ENCODE peak calls at places on chromosomes 4 and X, in four cellular contexts. N is mesothelial cell of epicardium, P is stomach, Q is left ventricle myocardium inferior. Z is an unnamed sample.
A peak's percentile ranks its signal among the peaks of the same experiment; 100 is the strongest.

GRCh38 chr4:100742045-100742444 is 224.2 kb upstream of the EMCN start:
- DNase-seq in P (no peak), N (no peak), Q (no peak), Z (no peak)

GRCh38 chr4:186570193-186570996 is 15.0 kb upstream of the MTNR1A start:
- DNase-seq in P (peak; percentile 50), N (no peak), Q (no peak), Z (no peak)

GRCh38 chr4:92636038-92636825 is 332.5 kb downstream of the GRID2 start:
- DNase-seq in Q (no peak), N (no peak), P (no peak), Z (no peak)

GRCh38 chr4:69214716-69215115 is at the start of gene UGT2B11:
- DNase-seq in N (no peak), P (no peak), Q (no peak), Z (no peak)

GRCh38 chrX:108763559-108763958 is 27.2 kb upstream of the IRS4 start:
- DNase-seq in P (no peak), Q (no peak), N (no peak), Z (no peak)

GRCh38 chr4:15495621-15496020 is 25.9 kb downstream of the CC2D2A start:
- DNase-seq in N (no peak), Q (no peak), P (no peak), Z (no peak)

GRCh38 chr4:1797861-1798529 is 4.9 kb downstream of the FGFR3 start:
- DNase-seq in N (no peak), Q (no peak), P (no peak), Z (no peak)

GRCh38 chrX:138875472-138875871 is 164.0 kb upstream of the FGF13 start:
- DNase-seq in Q (no peak), P (no peak), N (no peak), Z (no peak)

GRCh38 chr4:186472948-186473347 is 82.4 kb downstream of the MTNR1A start:
- DNase-seq in Q (no peak), P (no peak), N (no peak), Z (no peak)

GRCh38 chr4:6563935-6564645 is 10.9 kb upstream of the MAN2B2 start:
- DNase-seq in Q (no peak), P (no peak), N (no peak), Z (no peak)

GRCh38 chrX:77342028-77342427 is 105.2 kb upstream of the FGF16 start:
- DNase-seq in N (no peak), Q (no peak), P (no peak), Z (no peak)

GRCh38 chr4:98687876-98688275 is 29.5 kb upstream of the TSPAN5 start:
- DNase-seq in P (no peak), Q (no peak), N (no peak), Z (no peak)

GRCh38 chrX:49155900-49156837 is 6.4 kb upstream of the MAGIX start:
- DNase-seq in P (peak; percentile 91), N (peak; percentile 66), Q (peak; percentile 91), Z (peak; percentile 82)

GRCh38 chrX:134633832-134634231 is 24.4 kb downstream of the PLAC1 start:
- DNase-seq in P (no peak), Q (no peak), N (no peak), Z (no peak)

GRCh38 chr4:25818293-25819240 is 44.2 kb downstream of the SEL1L3 start:
- DNase-seq in N (no peak), Q (no peak), P (no peak), Z (no peak)

DNA sequence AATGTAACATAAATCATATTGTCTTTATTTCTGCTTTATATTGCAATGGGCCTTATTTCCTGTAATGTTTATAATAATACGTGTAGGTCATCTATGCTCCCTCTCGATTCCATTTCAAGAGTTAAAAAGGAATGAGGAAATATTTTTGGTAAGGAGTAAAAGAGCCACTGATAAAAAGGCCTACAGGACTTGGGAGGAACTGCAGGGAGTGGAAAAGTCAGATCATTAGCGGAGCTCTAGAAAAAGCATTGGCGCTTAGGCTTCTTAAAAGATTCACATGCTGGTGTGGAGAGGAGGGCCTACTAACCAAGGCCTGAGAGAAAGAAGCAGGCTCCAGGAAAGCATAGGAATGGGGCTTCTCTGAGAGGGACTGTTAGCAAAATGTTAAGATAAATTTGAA is 82.9 kb upstream of the PNPLA4 start:
- DNase-seq in Q (no peak), P (no peak), N (no peak), Z (no peak)
- TF ChIP-seq CTCF in Q (no peak), P (no peak), N (peak; percentile 62), Z (no peak)

GRCh38 chr4:80592950-80593349 is 257.4 kb downstream of the CFAP299 start:
- DNase-seq in P (no peak), Q (no peak), N (no peak), Z (no peak)
- TF ChIP-seq CTCF in P (no peak), Q (no peak), N (no peak), Z (no peak)

GRCh38 chr4:37827802-37828321 is 1.4 kb downstream of the PGM2 start:
- DNase-seq in P (no peak), Q (no peak), N (no peak), Z (no peak)

GRCh38 chr4:37827030-37827705 is 682 bp downstream of the PGM2 start:
- DNase-seq in Q (no peak), P (peak; percentile 27), N (no peak), Z (no peak)

GRCh38 chr4:37825943-37826281 is 574 bp upstream of the PGM2 start:
- DNase-seq in N (no peak), P (no peak), Q (no peak), Z (no peak)

GRCh38 chr4:37828843-37829242 is 2.4 kb downstream of the PGM2 start:
- DNase-seq in Q (no peak), N (no peak), P (no peak), Z (no peak)

DNA sequence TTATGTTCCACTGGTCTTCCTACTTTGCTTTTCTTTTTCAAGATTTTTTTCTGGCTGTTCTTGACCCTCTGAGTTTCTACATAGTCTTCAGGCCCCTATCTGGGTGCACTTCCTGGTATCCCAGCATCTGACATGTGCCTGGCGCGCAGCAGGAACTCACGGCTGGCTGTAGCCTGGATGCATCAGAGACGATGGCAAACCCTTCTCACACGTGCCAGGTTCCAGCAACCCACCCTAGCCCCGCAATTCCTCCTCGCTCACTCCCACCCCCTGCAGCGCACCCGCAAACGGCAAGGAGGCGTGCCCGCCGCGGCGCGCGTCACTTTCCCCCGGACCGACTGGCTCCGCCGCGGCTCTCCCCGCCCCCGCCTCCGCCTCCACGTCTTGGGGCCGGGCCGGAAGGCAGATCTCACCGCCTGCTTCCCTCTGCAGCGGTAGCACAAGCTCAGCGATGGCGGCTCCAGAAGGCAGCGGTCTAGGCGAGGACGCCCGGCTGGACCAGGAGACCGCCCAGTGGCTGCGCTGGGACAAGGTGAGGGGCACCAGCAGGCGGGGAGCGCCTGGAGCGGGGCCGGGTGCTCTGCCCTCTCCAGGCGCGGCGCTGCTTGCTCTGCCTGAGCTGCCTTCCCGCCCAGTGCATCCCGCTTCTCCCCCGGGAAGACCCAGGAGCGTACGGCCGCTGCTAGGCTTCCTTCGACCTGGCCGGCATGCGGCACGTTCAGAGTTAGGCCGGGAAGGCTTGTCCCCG is at the start of gene PGM2:
- DNase-seq in Q (peak; percentile 93), N (peak; percentile 62), P (peak; percentile 89), Z (peak; percentile 85)
- TF ChIP-seq CTCF in Q (no peak), N (peak; percentile 5), P (no peak), Z (no peak)

GRCh38 chr4:160947653-160948052 is 1216.1 kb downstream of the FSTL5 start:
- DNase-seq in Q (no peak), P (no peak), N (no peak), Z (no peak)
- TF ChIP-seq CTCF in Q (no peak), P (no peak), N (no peak), Z (no peak)